ENCODE peak calls at places on chromosomes 11 and 22, in four cellular contexts. F is GM20000, H is stomach, L is AG09309. T is an unnamed sample.

GRCh38 chr11:103384652-103385051 is 275.4 kb downstream of the DYNC2H1 start:
- DNase-seq in H (no peak), L (no peak), F (no peak), T (no peak)

GRCh38 chr11:44808053-44808753 is 81.4 kb downstream of the TSPAN18 start:
- DNase-seq in L (no peak), F (no peak), H (no peak), T (no peak)

GRCh38 chr11:32259641-32260081 is 168.8 kb downstream of the RCN1 start:
- DNase-seq in F (peak), H (no peak), L (no peak), T (no peak)

GRCh38 chr22:28547132-28547842 is 132.4 kb downstream of the TTC28 start:
- DNase-seq in H (no peak), L (peak), F (no peak), T (peak)

GRCh38 chr22:33056108-33056507 is 2.1 kb downstream of the SYN3 start:
- DNase-seq in L (no peak), F (no peak), H (no peak), T (no peak)

GRCh38 chr22:48268771-48269552 is 1506.5 kb downstream of the TBC1D22A start:
- DNase-seq in F (no peak), H (no peak), L (no peak), T (no peak)

GRCh38 chr22:25495286-25495685 is 69.2 kb upstream of the GRK3 start:
- DNase-seq in F (no peak), H (no peak), L (no peak), T (no peak)

GRCh38 chr22:41821449-41822030 is 11.4 kb upstream of the SREBF2 start:
- DNase-seq in L (no peak), F (no peak), H (no peak), T (no peak)

GRCh38 chr22:50027639-50028537 is 15.3 kb upstream of the IL17REL start:
- DNase-seq in H (peak), L (no peak), F (no peak), T (peak)

GRCh38 chr11:112583246-112583893 is 322.7 kb upstream of the PLET1 start:
- DNase-seq in L (no peak), H (no peak), F (peak), T (no peak)

GRCh38 chr11:118634435-118635236 is 27.2 kb downstream of the PHLDB1 start:
- DNase-seq in H (peak), L (no peak), F (no peak), T (no peak)

GRCh38 chr11:63829823-63830489 is 9.0 kb upstream of the MARK2 start:
- DNase-seq in H (no peak), L (no peak), F (no peak), T (peak)

GRCh38 chr22:30433773-30434172 is 8.2 kb downstream of the MTFP1 start:
- DNase-seq in F (no peak), H (no peak), L (no peak), T (no peak)

GRCh38 chr11:121366970-121367369 is 74.4 kb downstream of the SC5D start:
- DNase-seq in F (no peak), H (no peak), L (no peak), T (no peak)

GRCh38 chr22:19548964-19549363 is 24.8 kb upstream of the CLDN5 start:
- DNase-seq in F (no peak), H (no peak), L (no peak), T (no peak)

GRCh38 chr22:46798366-46799057 is 36.1 kb downstream of the TBC1D22A start:
- DNase-seq in L (no peak), H (peak), F (peak), T (peak)

GRCh38 chr11:75611823-75612222 is 49.8 kb downstream of the SERPINH1 start:
- DNase-seq in H (no peak), F (no peak), L (no peak), T (no peak)

GRCh38 chr11:118984825-118985224 is 13.1 kb upstream of the CENATAC start:
- DNase-seq in H (no peak), F (peak), L (no peak), T (no peak)

GRCh38 chr11:106420048-106420665 is 342.7 kb downstream of the AASDHPPT start:
- DNase-seq in H (no peak), F (no peak), L (no peak), T (no peak)

GRCh38 chr22:50008151-50009040 is 4.2 kb downstream of the IL17REL start:
- DNase-seq in H (no peak), F (no peak), L (no peak), T (no peak)

GRCh38 chr11:125022551-125022950 is 40.6 kb upstream of the SLC37A2 start:
- DNase-seq in F (no peak), H (no peak), L (no peak), T (no peak)

GRCh38 chr11:92211576-92212167 is 12.9 kb upstream of the FAT3 start:
- DNase-seq in L (peak), H (no peak), F (no peak), T (peak)

GRCh38 chr11:130261546-130261945 is 53.2 kb downstream of the ZBTB44 start:
- DNase-seq in L (no peak), F (no peak), H (no peak), T (no peak)

GRCh38 chr22:44103735-44104134 is 77.0 kb upstream of the PARVG start:
- DNase-seq in F (no peak), L (no peak), H (no peak), T (no peak)

GRCh38 chr11:112318193-112318592 is 57.5 kb upstream of the PLET1 start:
- DNase-seq in L (peak), H (no peak), F (no peak), T (peak)

GRCh38 chr11:7514099-7514725 is 413 bp downstream of the PPFIBP2 start:
- DNase-seq in H (no peak), L (no peak), F (peak), T (no peak)

GRCh38 chr11:24515632-24516031 is 18.8 kb downstream of the LUZP2 start:
- DNase-seq in L (no peak), H (no peak), F (no peak), T (no peak)
- TF ChIP-seq CTCF in L (no peak), H (no peak), F (no peak), T (no peak)

GRCh38 chr11:1870326-1870696 is 17.4 kb downstream of the LSP1 start:
- DNase-seq in L (no peak), H (no peak), F (no peak), T (no peak)

GRCh38 chr11:1870721-1871466 is 18.0 kb downstream of the LSP1 start:
- DNase-seq in F (no peak), H (no peak), L (no peak), T (no peak)

GRCh38 chr11:1868636-1869291 is 15.9 kb downstream of the LSP1 start:
- DNase-seq in L (no peak), F (no peak), H (no peak), T (no peak)

GRCh38 chr11:1868056-1868635 is 15.3 kb downstream of the LSP1 start:
- DNase-seq in L (no peak), H (no peak), F (no peak), T (no peak)

GRCh38 chr11:1869427-1870325 is 16.8 kb downstream of the LSP1 start:
- DNase-seq in H (no peak), L (no peak), F (no peak), T (no peak)
- TF ChIP-seq CTCF in H (no peak), L (peak), F (no peak), T (no peak)

GRCh38 chr11:43802509-43802908 is 78.1 kb upstream of the ALKBH3 start:
- DNase-seq in H (no peak), L (no peak), F (no peak), T (no peak)
- TF ChIP-seq CTCF in H (no peak), L (peak), F (no peak), T (peak)

GRCh38 chr11:46238967-46239800 is 38.3 kb upstream of the CREB3L1 start:
- DNase-seq in H (peak), F (peak), L (peak), T (peak)
- TF ChIP-seq CTCF in H (peak), F (peak), L (peak), T (peak)